ENCODE peak calls at places on chromosomes 7 and 10, in five cellular contexts. O is astrocyte of the spinal cord, L is HFF-Myc, R is GM13977, A is GM23338. Z is an unnamed sample.

GRCh38 chr10:78657622-78658165 is 411.1 kb upstream of the ZMIZ1 start:
- DNase-seq in O (peak), L (no peak), R (peak), A (peak), Z (peak)

GRCh38 chr7:91515961-91516360 is 251.7 kb downstream of the FZD1 start:
- DNase-seq in O (no peak), L (no peak), R (no peak), A (no peak), Z (no peak)

GRCh38 chr10:59047957-59048618 is 128.4 kb upstream of the PHYHIPL start:
- DNase-seq in O (no peak), L (no peak), R (no peak), A (no peak), Z (no peak)

GRCh38 chr10:123583639-123584418 is 82.3 kb upstream of the GPR26 start:
- DNase-seq in O (peak), L (peak), R (peak), A (peak), Z (peak)

GRCh38 chr10:12479437-12479844 is 130.1 kb downstream of the CAMK1D start:
- DNase-seq in O (no peak), L (no peak), R (no peak), A (no peak), Z (no peak)

GRCh38 chr7:106057962-106058901 is 53.9 kb downstream of the SYPL1 start:
- DNase-seq in O (no peak), L (no peak), R (peak), A (no peak), Z (peak)

GRCh38 chr7:41013117-41013516 is 689.8 kb downstream of the INHBA start:
- DNase-seq in O (no peak), L (no peak), R (no peak), A (no peak), Z (no peak)

GRCh38 chr7:18013936-18014335 is 13.7 kb downstream of the PRPS1L1 start:
- DNase-seq in O (peak), L (no peak), R (no peak), A (no peak), Z (peak)

GRCh38 chr7:157609516-157609915 is 272.7 kb downstream of the DNAJB6 start:
- DNase-seq in O (no peak), L (no peak), R (no peak), A (no peak), Z (no peak)

GRCh38 chr7:131721660-131722059 is 165.2 kb upstream of the PODXL start:
- DNase-seq in O (no peak), L (no peak), R (no peak), A (no peak), Z (no peak)

GRCh38 chr7:79308176-79308575 is 145.3 kb downstream of the MAGI2 start:
- DNase-seq in O (no peak), L (no peak), R (no peak), A (peak), Z (peak)
- TF ChIP-seq CTCF in O (no peak), L (no peak), R (no peak), A (peak), Z (peak)

GRCh38 chr10:31102421-31102820 is 70.8 kb upstream of the ZNF438 start:
- DNase-seq in O (no peak), L (no peak), R (no peak), A (no peak), Z (peak)

GRCh38 chr10:31100176-31100575 is 68.5 kb upstream of the ZNF438 start:
- DNase-seq in O (no peak), L (no peak), R (no peak), A (no peak), Z (no peak)

GRCh38 chr10:31101123-31101522 is 69.5 kb upstream of the ZNF438 start:
- DNase-seq in O (peak), L (peak), R (peak), A (no peak), Z (peak)

GRCh38 chr10:31100662-31101061 is 69.0 kb upstream of the ZNF438 start:
- DNase-seq in O (no peak), L (no peak), R (no peak), A (no peak), Z (no peak)

GRCh38 chr10:31103096-31103495 is 71.4 kb upstream of the ZNF438 start:
- DNase-seq in O (peak), L (no peak), R (no peak), A (no peak), Z (no peak)
- TF ChIP-seq CTCF in O (no peak), L (no peak), R (no peak), A (no peak), Z (no peak)

GRCh38 chr10:48885376-48885775 is 54.3 kb downstream of the LRRC18 start:
- DNase-seq in O (no peak), L (no peak), R (no peak), A (peak), Z (peak)
- TF ChIP-seq CTCF in O (peak), L (peak), R (peak), A (peak), Z (peak)

GRCh38 chr7:117675519-117676137 is 195.8 kb downstream of the CFTR start:
- DNase-seq in O (no peak), L (no peak), R (no peak), A (no peak), Z (no peak)

GRCh38 chr7:117673367-117673766 is 193.5 kb downstream of the CFTR start:
- DNase-seq in O (no peak), L (no peak), R (no peak), A (peak), Z (peak)

GRCh38 chr7:117672433-117672832 is 192.6 kb downstream of the CFTR start:
- DNase-seq in O (no peak), L (no peak), R (no peak), A (no peak), Z (no peak)

GRCh38 chr7:117674617-117675016 is 194.8 kb downstream of the CFTR start:
- DNase-seq in O (no peak), L (no peak), R (no peak), A (peak), Z (no peak)

DNA sequence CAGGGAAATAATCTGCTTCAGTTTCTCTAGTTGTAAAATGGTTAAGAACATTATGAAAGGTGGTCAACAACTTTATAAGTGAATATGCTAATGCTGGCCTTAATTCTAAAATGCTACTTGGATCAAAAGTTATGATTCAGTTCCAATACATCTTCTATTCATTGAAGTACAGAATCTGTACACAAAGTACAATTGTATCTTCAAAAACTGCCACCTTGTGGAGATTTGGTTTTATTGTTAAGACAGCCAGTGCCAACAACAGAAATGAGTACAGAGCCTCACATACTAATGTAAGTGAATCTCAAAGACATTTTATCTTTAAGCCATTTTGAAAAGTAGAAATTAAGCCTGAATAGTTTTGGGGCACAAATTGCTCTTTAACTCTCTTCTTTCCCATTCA is 194.0 kb downstream of the CFTR start:
- DNase-seq in O (peak), L (peak), R (peak), A (no peak), Z (peak)
- TF ChIP-seq CTCF in O (peak), L (no peak), R (peak), A (no peak), Z (peak)

DNA sequence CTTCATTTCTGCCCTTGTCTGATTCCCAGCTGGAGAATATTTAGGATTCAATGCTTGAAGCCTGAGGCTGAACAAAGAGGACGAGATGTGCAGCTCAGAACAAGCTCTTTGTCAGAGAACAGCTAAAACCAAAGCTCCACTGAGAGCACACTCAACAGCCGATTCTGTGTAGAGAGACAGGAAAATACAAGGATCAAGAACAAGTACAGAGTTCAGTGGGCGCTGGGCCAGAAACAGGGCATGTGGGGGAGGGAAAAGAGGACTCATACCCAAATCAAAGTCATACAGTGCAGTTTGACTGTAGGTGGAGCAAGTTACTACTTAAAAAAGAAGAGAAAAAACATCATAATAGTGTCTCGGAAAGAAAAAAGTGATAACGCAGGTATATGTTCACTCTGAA is at the start of gene AGMO:
- DNase-seq in O (peak), L (no peak), R (no peak), A (no peak), Z (peak)
- TF ChIP-seq CTCF in O (no peak), L (no peak), R (no peak), A (no peak), Z (no peak)

GRCh38 chr10:86344714-86345161 is 21.9 kb downstream of the GRID1 start:
- DNase-seq in O (no peak), L (no peak), R (no peak), A (no peak), Z (no peak)
- TF ChIP-seq CTCF in O (no peak), L (no peak), R (no peak), A (no peak), Z (no peak)

GRCh38 chr10:815338-816104 is 116.0 kb downstream of the LARP4B start:
- DNase-seq in O (no peak), L (no peak), R (no peak), A (peak), Z (no peak)
- TF ChIP-seq CTCF in O (peak), L (peak), R (no peak), A (peak), Z (no peak)